ENCODE peak calls at places on chromosome 13, in six cellular contexts. One of them, this sample, is unnamed.

GRCh38 chr13:39201075-39201630 is 162.9 kb downstream of the NHLRC3 start:
- DNase-seq in left ventricle myocardium inferior: peak; percentile 23
- DNase-seq in AG04450: no peak
- DNase-seq in activated CD4-positive, CD25-positive, alpha-beta regulatory T cell: no peak
- DNase-seq in GM04504: no peak
- DNase-seq in dorsolateral prefrontal cortex: no peak
- DNase-seq in this sample: no peak

GRCh38 chr13:94997126-94997525 is 284.8 kb upstream of the SOX21 start:
- DNase-seq in AG04450: no peak
- DNase-seq in left ventricle myocardium inferior: no peak
- DNase-seq in activated CD4-positive, CD25-positive, alpha-beta regulatory T cell: no peak
- DNase-seq in GM04504: no peak
- DNase-seq in dorsolateral prefrontal cortex: no peak
- DNase-seq in this sample: no peak

GRCh38 chr13:90757127-90757680 is 590.3 kb upstream of the MIR17HG start:
- DNase-seq in AG04450: no peak
- DNase-seq in GM04504: peak; percentile 1
- DNase-seq in left ventricle myocardium inferior: no peak
- DNase-seq in dorsolateral prefrontal cortex: no peak
- DNase-seq in activated CD4-positive, CD25-positive, alpha-beta regulatory T cell: no peak
- DNase-seq in this sample: no peak

GRCh38 chr13:36345438-36346221 is 564 bp downstream of the SPART start:
- DNase-seq in dorsolateral prefrontal cortex: peak; percentile 51
- DNase-seq in left ventricle myocardium inferior: peak; percentile 62
- DNase-seq in GM04504: peak; percentile 69
- DNase-seq in activated CD4-positive, CD25-positive, alpha-beta regulatory T cell: no peak
- DNase-seq in AG04450: peak; percentile 54
- DNase-seq in this sample: no peak

GRCh38 chr13:71864981-71865857 is 1.8 kb downstream of the DACH1 start:
- DNase-seq in dorsolateral prefrontal cortex: no peak
- DNase-seq in AG04450: no peak
- DNase-seq in activated CD4-positive, CD25-positive, alpha-beta regulatory T cell: peak; percentile 1
- DNase-seq in GM04504: no peak
- DNase-seq in left ventricle myocardium inferior: peak; percentile 32
- DNase-seq in this sample: no peak

GRCh38 chr13:44052843-44053607 is 173.3 kb downstream of the LACC1 start:
- DNase-seq in dorsolateral prefrontal cortex: no peak
- DNase-seq in activated CD4-positive, CD25-positive, alpha-beta regulatory T cell: no peak
- DNase-seq in left ventricle myocardium inferior: peak; percentile 24
- DNase-seq in AG04450: no peak
- DNase-seq in GM04504: no peak
- DNase-seq in this sample: no peak

GRCh38 chr13:33033361-33033812 is 17.2 kb downstream of the KL start:
- DNase-seq in left ventricle myocardium inferior: no peak
- DNase-seq in dorsolateral prefrontal cortex: no peak
- DNase-seq in activated CD4-positive, CD25-positive, alpha-beta regulatory T cell: no peak
- DNase-seq in GM04504: no peak
- DNase-seq in AG04450: no peak
- DNase-seq in this sample: no peak

GRCh38 chr13:40494932-40495619 is 171.4 kb downstream of the FOXO1 start:
- DNase-seq in activated CD4-positive, CD25-positive, alpha-beta regulatory T cell: no peak
- DNase-seq in left ventricle myocardium inferior: no peak
- DNase-seq in AG04450: no peak
- DNase-seq in dorsolateral prefrontal cortex: no peak
- DNase-seq in GM04504: no peak
- DNase-seq in this sample: no peak

GRCh38 chr13:98978280-98978679 is 416 bp upstream of the DOCK9 start:
- DNase-seq in activated CD4-positive, CD25-positive, alpha-beta regulatory T cell: no peak
- DNase-seq in left ventricle myocardium inferior: no peak
- DNase-seq in GM04504: peak; percentile 63
- DNase-seq in dorsolateral prefrontal cortex: no peak
- DNase-seq in AG04450: peak; percentile 69
- DNase-seq in this sample: no peak

GRCh38 chr13:37608750-37609339 is 10.3 kb upstream of the POSTN start:
- DNase-seq in left ventricle myocardium inferior: no peak
- DNase-seq in GM04504: no peak
- DNase-seq in AG04450: no peak
- DNase-seq in dorsolateral prefrontal cortex: no peak
- DNase-seq in activated CD4-positive, CD25-positive, alpha-beta regulatory T cell: no peak
- DNase-seq in this sample: no peak